ENCODE peak calls at places on chromosomes 1 and 21, in eight cellular contexts. T, H, X, D, L, F, Y and N are unnamed samples.

GRCh38 chr1:25871086-25871703 is 4.3 kb downstream of the PAQR7 start:
- DNase-seq in T (peak), H (no peak), X (peak), D (no peak), L (peak), F (no peak), Y (no peak), N (no peak)

GRCh38 chr1:205668951-205669340 is 11.4 kb downstream of the SLC45A3 start:
- DNase-seq in T (no peak), H (no peak), X (peak), D (no peak), L (peak), F (peak), Y (peak), N (no peak)

GRCh38 chr1:179883040-179883501 is 986 bp downstream of the TOR1AIP1 start:
- DNase-seq in T (no peak), H (no peak), X (no peak), D (no peak), L (no peak), F (peak), Y (no peak), N (no peak)

GRCh38 chr1:150109567-150109966 is 40.1 kb upstream of the PLEKHO1 start:
- DNase-seq in T (no peak), H (no peak), X (no peak), D (no peak), L (no peak), F (no peak), Y (no peak), N (no peak)

GRCh38 chr1:158248122-158248521 is 6.1 kb upstream of the CD1A start:
- DNase-seq in T (no peak), H (no peak), X (no peak), D (no peak), L (no peak), F (no peak), Y (peak), N (no peak)

GRCh38 chr1:27148591-27148990 is 6.3 kb downstream of the SLC9A1 start:
- DNase-seq in T (no peak), H (no peak), X (no peak), D (no peak), L (no peak), F (no peak), Y (no peak), N (no peak)

GRCh38 chr21:34690041-34690792 is 21.4 kb downstream of the CLIC6 start:
- DNase-seq in T (no peak), H (peak), X (no peak), D (no peak), L (no peak), F (no peak), Y (no peak), N (no peak)

GRCh38 chr1:185375583-185375982 is 58.5 kb upstream of the IVNS1ABP start:
- DNase-seq in T (no peak), H (no peak), X (no peak), D (no peak), L (no peak), F (no peak), Y (no peak), N (peak)

GRCh38 chr1:27445177-27445936 is 44.6 kb downstream of the WASF2 start:
- DNase-seq in T (no peak), H (no peak), X (no peak), D (no peak), L (peak), F (no peak), Y (no peak), N (no peak)

GRCh38 chr1:245156736-245157505 is 2.1 kb downstream of the KIF26B start:
- DNase-seq in T (peak), H (no peak), X (no peak), D (peak), L (peak), F (peak), Y (no peak), N (no peak)

GRCh38 chr1:114436799-114437198 is 74.2 kb downstream of the TRIM33 start:
- DNase-seq in T (no peak), H (no peak), X (no peak), D (no peak), L (no peak), F (no peak), Y (no peak), N (no peak)

GRCh38 chr1:85607126-85607912 is 26.8 kb downstream of the CCN1 start:
- DNase-seq in T (peak), H (peak), X (no peak), D (peak), L (peak), F (no peak), Y (no peak), N (peak)

GRCh38 chr1:9719978-9720722 is 68.6 kb downstream of the PIK3CD start:
- DNase-seq in T (peak), H (no peak), X (no peak), D (peak), L (no peak), F (no peak), Y (no peak), N (no peak)

GRCh38 chr1:231418101-231418740 is 3.9 kb downstream of the EGLN1 start:
- DNase-seq in T (no peak), H (no peak), X (no peak), D (no peak), L (no peak), F (no peak), Y (no peak), N (peak)
- H3K4me2 ChIP-seq in T (no peak), H (peak), X (peak), D (no peak), L (peak), F (peak), Y (peak), N (peak)

GRCh38 chr1:6023346-6023745 is 22.3 kb upstream of the KCNAB2 start:
- DNase-seq in T (no peak), H (no peak), X (no peak), D (no peak), L (no peak), F (no peak), Y (no peak), N (no peak)
- TF ChIP-seq POLR2AphosphoS5 in T (no peak), H (no peak), X (no peak), D (no peak), L (no peak), F (no peak), Y (no peak), N (no peak)

DNA sequence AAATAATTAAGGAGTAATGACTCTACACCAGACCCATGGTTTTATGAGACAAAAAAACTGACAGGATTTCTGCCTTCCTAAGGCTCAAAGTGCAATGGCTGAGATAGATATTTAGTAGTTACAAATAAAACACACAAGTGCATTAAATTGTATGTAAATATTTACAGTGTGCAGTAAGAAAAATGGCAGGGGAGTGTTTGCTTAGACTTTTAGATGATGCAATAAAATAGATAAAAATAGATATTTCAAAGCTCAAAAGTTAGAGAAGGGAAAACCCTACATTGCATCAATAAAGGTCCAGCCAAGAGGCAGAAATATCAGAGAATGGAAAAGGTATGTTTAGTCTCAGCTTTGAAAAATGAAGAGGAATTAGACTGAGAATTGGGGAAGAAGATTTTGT is 226.3 kb upstream of the FGGY start:
- DNase-seq in T (no peak), H (no peak), X (no peak), D (no peak), L (peak), F (no peak), Y (no peak), N (no peak)
- H3K4me2 ChIP-seq in T (peak), H (no peak), X (no peak), D (no peak), L (peak), F (no peak), Y (no peak), N (no peak)

DNA sequence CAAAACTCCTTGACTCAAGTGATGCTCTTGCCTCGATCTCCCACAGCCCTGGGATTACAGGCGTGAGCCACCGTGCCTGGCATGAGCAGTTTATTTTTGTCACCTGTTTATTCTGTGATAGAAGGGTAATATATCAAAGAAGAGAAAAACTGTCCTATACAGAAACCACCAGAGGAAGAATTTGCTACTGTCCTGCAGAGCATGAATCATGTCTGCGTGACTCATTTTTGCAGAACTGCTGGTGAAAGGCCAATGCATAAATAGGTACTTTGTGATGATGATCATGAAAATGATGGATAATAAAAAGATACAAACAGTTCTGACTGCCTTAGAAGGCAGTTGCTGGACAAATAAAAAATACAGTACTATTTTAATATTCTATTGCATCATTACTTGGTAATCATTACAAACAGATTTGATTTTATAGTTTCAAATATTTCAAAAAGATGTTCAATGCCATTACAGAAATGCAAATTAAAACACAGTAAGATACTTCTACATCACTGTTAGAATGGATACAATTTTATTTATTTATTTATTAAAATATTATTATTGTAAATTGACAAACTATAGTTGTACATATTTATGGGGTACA is 26.5 kb downstream of the RIPPLY3 start:
- DNase-seq in T (no peak), H (peak), X (no peak), D (no peak), L (no peak), F (no peak), Y (no peak), N (no peak)
- TF ChIP-seq POLR2AphosphoS5 in T (no peak), H (no peak), X (no peak), D (no peak), L (no peak), F (peak), Y (no peak), N (no peak)

DNA sequence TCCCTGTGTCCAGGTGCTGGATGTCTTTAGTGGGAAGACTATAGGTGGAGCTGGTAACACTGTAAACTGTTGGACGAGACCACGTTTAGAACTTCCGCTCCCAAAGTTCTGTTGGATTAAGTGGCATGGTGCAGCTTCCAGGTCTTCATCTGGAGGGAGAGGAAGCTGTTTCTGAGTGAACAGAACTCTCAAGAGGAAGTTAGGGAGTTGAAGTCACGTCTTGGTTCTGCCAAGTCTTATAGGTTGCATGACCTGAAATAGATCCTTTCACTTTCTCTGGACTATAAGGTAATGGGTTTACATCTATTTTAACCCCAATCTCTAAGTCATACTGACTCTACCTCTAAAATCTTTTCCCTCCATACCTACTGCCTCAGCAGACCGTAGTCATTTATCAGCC is 97.4 kb upstream of the TNR start:
- DNase-seq in T (no peak), H (no peak), X (no peak), D (no peak), L (no peak), F (no peak), Y (no peak), N (no peak)
- H3K4me2 ChIP-seq in T (no peak), H (no peak), X (no peak), D (no peak), L (peak), F (no peak), Y (no peak), N (no peak)

GRCh38 chr1:153945795-153946621 is 510 bp downstream of the DENND4B start:
- DNase-seq in T (peak), H (no peak), X (peak), D (peak), L (no peak), F (peak), Y (peak), N (peak)

GRCh38 chr1:153944005-153944821 is 2.3 kb downstream of the DENND4B start:
- DNase-seq in T (no peak), H (no peak), X (peak), D (no peak), L (no peak), F (peak), Y (no peak), N (no peak)

GRCh38 chr1:153944822-153945117 is 1.7 kb downstream of the DENND4B start:
- DNase-seq in T (no peak), H (no peak), X (no peak), D (no peak), L (no peak), F (no peak), Y (no peak), N (no peak)

GRCh38 chr1:153946622-153947246 is at the start of gene DENND4B:
- DNase-seq in T (peak), H (no peak), X (peak), D (peak), L (peak), F (peak), Y (no peak), N (peak)

GRCh38 chr1:153945131-153945794 is 1.3 kb downstream of the DENND4B start:
- DNase-seq in T (peak), H (no peak), X (peak), D (no peak), L (no peak), F (peak), Y (no peak), N (peak)
- TF ChIP-seq POLR2AphosphoS5 in T (no peak), H (no peak), X (no peak), D (no peak), L (no peak), F (no peak), Y (no peak), N (no peak)